ENCODE peak calls at places on chromosomes 7 and 10, in eight cellular contexts. I is heart left ventricle, D is K562, G is A549, C is HCT116, S is spleen, Q is prostate gland, T is Peyer's patch. P is an unnamed sample.

GRCh38 chr10:58868736-58869435 is 307.6 kb upstream of the PHYHIPL start:
- DNase-seq in D (no peak), C (no peak), Q (no peak), I (no peak), S (no peak), T (no peak), G (no peak), P (no peak)

GRCh38 chr10:2392145-2392812 is 655.0 kb upstream of the ADARB2 start:
- DNase-seq in I (no peak), C (no peak), D (no peak), Q (no peak), G (no peak), T (no peak), S (no peak), P (no peak)

GRCh38 chr7:264541-265191 is 25.3 kb upstream of the FOXL3 start:
- DNase-seq in S (peak; percentile 47), Q (peak; percentile 47), T (peak; percentile 57), D (no peak), I (peak; percentile 10), G (peak; percentile 70), C (no peak), P (peak; percentile 75)

GRCh38 chr10:1989090-1989489 is 251.8 kb upstream of the ADARB2 start:
- DNase-seq in G (no peak), D (no peak), Q (no peak), T (no peak), C (no peak), S (no peak), I (no peak), P (no peak)

GRCh38 chr7:3321745-3322144 is 20.7 kb downstream of the SDK1 start:
- DNase-seq in I (no peak), D (no peak), T (no peak), S (no peak), G (no peak), Q (no peak), C (no peak), P (no peak)

GRCh38 chr10:99395750-99396445 is 34.5 kb downstream of the GOT1 start:
- DNase-seq in G (no peak), Q (peak; percentile 64), S (no peak), C (no peak), T (no peak), D (no peak), I (no peak), P (no peak)

GRCh38 chr10:58291538-58292174 is 22.7 kb downstream of the CISD1 start:
- DNase-seq in T (no peak), I (no peak), D (peak; percentile 42), S (no peak), Q (peak; percentile 19), G (peak; percentile 66), C (peak; percentile 24), P (no peak)

GRCh38 chr10:116891208-116891607 is 41.9 kb downstream of the ENO4 start:
- DNase-seq in C (no peak), Q (peak; percentile 10), S (no peak), T (no peak), D (no peak), G (no peak), I (peak; percentile 63), P (peak; percentile 67)

GRCh38 chr7:12685550-12685949 is 1.9 kb upstream of the ARL4A start:
- DNase-seq in T (no peak), S (no peak), Q (no peak), G (peak; percentile 89), I (no peak), C (no peak), D (no peak), P (no peak)

GRCh38 chr7:77532247-77532646 is 4.8 kb upstream of the PTPN12 start:
- DNase-seq in C (no peak), S (no peak), I (no peak), D (no peak), T (no peak), Q (no peak), G (no peak), P (no peak)

GRCh38 chr10:30056281-30056680 is 3.1 kb downstream of the JCAD start:
- DNase-seq in G (no peak), Q (no peak), I (no peak), T (no peak), C (no peak), S (no peak), D (no peak), P (no peak)

GRCh38 chr7:128833148-128833938 is 3.1 kb downstream of the FLNC start:
- DNase-seq in T (no peak), Q (no peak), G (no peak), S (peak; percentile 66), C (no peak), D (peak; percentile 96), I (peak; percentile 82), P (peak; percentile 48)

GRCh38 chr7:108515013-108515412 is 10.9 kb downstream of the PNPLA8 start:
- DNase-seq in D (no peak), Q (no peak), S (no peak), C (no peak), T (no peak), G (no peak), I (no peak), P (no peak)

GRCh38 chr10:69152002-69152401 is 28.0 kb downstream of the VPS26A start:
- DNase-seq in S (no peak), G (no peak), C (no peak), T (no peak), Q (no peak), I (no peak), D (no peak), P (no peak)

GRCh38 chr10:61503051-61503450 is 49.9 kb upstream of the TMEM26 start:
- DNase-seq in I (no peak), S (no peak), C (no peak), D (no peak), T (no peak), G (no peak), Q (no peak), P (no peak)

GRCh38 chr7:158004123-158004490 is 583.5 kb downstream of the PTPRN2 start:
- DNase-seq in T (peak; percentile 5), I (no peak), D (no peak), C (no peak), G (no peak), S (peak; percentile 18), Q (no peak), P (no peak)

GRCh38 chr10:62614389-62615157 is 189.9 kb upstream of the ADO start:
- DNase-seq in T (no peak), S (no peak), D (no peak), C (no peak), I (no peak), Q (no peak), G (peak; percentile 51), P (no peak)

GRCh38 chr7:143042821-143043271 is 9.3 kb upstream of the OR6V1 start:
- DNase-seq in D (no peak), C (no peak), I (no peak), S (no peak), T (no peak), Q (no peak), G (no peak), P (no peak)

GRCh38 chr10:49348593-49348992 is 47.3 kb downstream of the DRGX start:
- DNase-seq in D (no peak), S (no peak), T (no peak), Q (no peak), I (no peak), C (no peak), G (no peak), P (no peak)

GRCh38 chr7:2601065-2601464 is 30.7 kb upstream of the TTYH3 start:
- DNase-seq in T (no peak), S (no peak), Q (no peak), G (no peak), C (no peak), I (no peak), D (no peak), P (no peak)

GRCh38 chr7:17940302-17941170 is at the start of gene SNX13:
- DNase-seq in C (peak; percentile 78), G (peak; percentile 93), T (peak; percentile 93), S (peak; percentile 98), Q (peak; percentile 91), I (peak; percentile 96), D (peak; percentile 95), P (peak; percentile 92)

GRCh38 chr10:114623661-114624294 is 34.3 kb downstream of the ABLIM1 start:
- DNase-seq in S (no peak), G (peak; percentile 65), I (no peak), T (no peak), C (peak; percentile 59), Q (peak; percentile 51), D (no peak), P (no peak)

GRCh38 chr7:54758702-54759665 is at the start of gene SEC61G:
- DNase-seq in T (peak; percentile 97), S (peak; percentile 97), I (peak; percentile 98), C (peak; percentile 94), Q (peak; percentile 95), G (peak; percentile 97), D (peak; percentile 91), P (peak; percentile 98)

GRCh38 chr7:54757711-54758110 is 1.3 kb downstream of the SEC61G start:
- DNase-seq in I (no peak), T (no peak), C (no peak), S (no peak), D (no peak), G (no peak), Q (no peak), P (no peak)
- H3K4me3 ChIP-seq in I (peak overlapping the region; percentile 93), T (peak overlapping the region; percentile 91), C (peak overlapping the region; percentile 95), S (peak overlapping the region; percentile 98), D (peak overlapping the region; percentile 91), G (peak overlapping the region; percentile 79), Q (peak overlapping the region; percentile 86), P (peak overlapping the region; percentile 90)

GRCh38 chr7:74061840-74062539 is 21.6 kb upstream of the LIMK1 start:
- DNase-seq in Q (peak; percentile 77), T (peak; percentile 77), D (peak; percentile 73), C (peak; percentile 55), S (peak; percentile 89), I (peak; percentile 84), G (peak; percentile 90), P (peak; percentile 89)
- TF ChIP-seq POLR2A in Q (peak; percentile 67), T (peak; percentile 50), D (no peak), C (no peak), S (no peak), I (no peak), G (no peak), P (peak; percentile 69)

DNA sequence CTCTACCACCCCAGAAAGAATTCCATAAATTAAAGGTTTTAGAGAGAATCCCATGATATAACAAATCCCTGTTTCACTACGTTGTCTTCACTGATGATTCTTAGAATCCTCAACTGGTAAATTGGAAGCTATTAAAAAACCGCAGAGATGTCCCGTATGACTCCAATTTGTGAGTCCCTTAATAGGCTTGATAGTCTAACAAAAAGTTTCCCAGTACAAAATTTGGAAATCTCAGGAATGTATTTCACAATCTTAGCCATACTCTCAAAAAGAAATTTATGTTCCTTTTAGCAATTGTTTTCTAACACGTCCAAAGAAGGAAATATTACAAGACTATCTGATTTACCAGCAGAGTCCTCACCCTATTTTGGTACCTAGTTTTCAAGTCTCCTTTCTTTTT is 2.5 kb downstream of the TES start:
- DNase-seq in S (no peak), C (no peak), I (no peak), Q (no peak), T (no peak), G (no peak), D (no peak), P (no peak)
- H3K4me3 ChIP-seq in S (no peak overlapping the region), C (no peak overlapping the region), I (no peak overlapping the region), Q (no peak overlapping the region), T (no peak overlapping the region), G (peak overlapping the region; percentile 89), D (peak overlapping the region; percentile 74), P (peak overlapping the region; percentile 94)

GRCh38 chr10:95176101-95176500 is 17.9 kb upstream of the ACSM6 start:
- DNase-seq in D (no peak), C (no peak), Q (no peak), G (no peak), I (no peak), T (no peak), S (peak; percentile 25), P (no peak)
- TF ChIP-seq POLR2A in D (no peak), C (no peak), Q (no peak), G (no peak), I (no peak), T (no peak), S (no peak), P (no peak)

P was measured in transverse colon.